ENCODE peak calls at places on chromosomes 11 and 22, in ten cellular contexts. O, F, T, R, H, E, N, A, L and I are unnamed samples. For H3K36me3, the result is how much of the 10 kb centered on the place peaks cover.

GRCh38 chr22:43777204-43777671 is 34.9 kb downstream of the EFCAB6 start:
- DNase-seq in T (peak), E (peak), N (peak), L (peak), O (peak), A (peak), R (peak), F (peak), H (no peak), I (peak)

GRCh38 chr22:27223317-27224177 is 566.2 kb downstream of the MIAT start:
- DNase-seq in L (peak), H (no peak), F (peak), T (peak), N (peak), O (peak), R (peak), E (no peak), A (no peak), I (peak)

GRCh38 chr22:38412435-38413084 is 42.4 kb downstream of the KCNJ4 start:
- DNase-seq in F (peak), A (no peak), T (no peak), H (no peak), N (no peak), L (no peak), E (no peak), R (no peak), O (no peak), I (no peak)

GRCh38 chr11:75479598-75479986 is 46.1 kb downstream of the GDPD5 start:
- DNase-seq in F (no peak), E (no peak), H (no peak), R (no peak), O (no peak), L (no peak), N (no peak), A (no peak), T (no peak), I (no peak)

GRCh38 chr22:29308148-29308790 is 1.8 kb downstream of the GAS2L1 start:
- DNase-seq in T (no peak), H (no peak), L (peak), O (no peak), R (no peak), A (no peak), F (no peak), N (no peak), E (no peak), I (no peak)

GRCh38 chr11:95503047-95503446 is 272.0 kb upstream of the SESN3 start:
- DNase-seq in T (peak), L (no peak), O (peak), F (peak), E (no peak), N (peak), H (no peak), A (no peak), R (no peak), I (peak)

GRCh38 chr11:12363373-12363772 is 14.0 kb upstream of the PARVA start:
- DNase-seq in T (no peak), F (no peak), R (no peak), E (no peak), O (no peak), H (no peak), N (no peak), L (no peak), A (no peak), I (no peak)

GRCh38 chr11:82089426-82089825 is 644.2 kb downstream of the FAM181B start:
- DNase-seq in A (no peak), H (no peak), N (no peak), F (no peak), R (no peak), O (no peak), L (no peak), T (no peak), E (no peak), I (no peak)

GRCh38 chr22:40224702-40225101 is 47.0 kb downstream of the TNRC6B start:
- DNase-seq in T (no peak), R (no peak), A (no peak), L (no peak), N (peak), E (no peak), H (no peak), F (no peak), O (peak), I (no peak)

GRCh38 chr11:59857444-59858434 is 8.5 kb downstream of the TCN1 start:
- DNase-seq in H (peak), O (peak), E (peak), T (no peak), F (peak), R (peak), N (no peak), A (peak), L (peak), I (no peak)

GRCh38 chr22:39750759-39751158 is 142.8 kb downstream of the ENTHD1 start:
- DNase-seq in R (no peak), A (no peak), H (no peak), E (no peak), L (no peak), T (no peak), O (no peak), F (no peak), N (peak), I (no peak)

GRCh38 chr22:34334893-34335292 is 414.6 kb upstream of the LARGE1 start:
- DNase-seq in N (no peak), R (no peak), T (no peak), A (no peak), H (no peak), L (no peak), E (no peak), O (no peak), F (no peak), I (no peak)

GRCh38 chr22:28410050-28410816 is 269.4 kb downstream of the TTC28 start:
- DNase-seq in O (peak), F (peak), H (no peak), E (peak), R (peak), A (no peak), T (peak), L (no peak), N (peak), I (peak)

GRCh38 chr11:117068303-117068860 is 29.8 kb downstream of the SIK3 start:
- DNase-seq in A (no peak), F (no peak), O (no peak), L (no peak), R (no peak), H (no peak), N (no peak), T (no peak), E (no peak), I (no peak)

GRCh38 chr22:43042101-43042780 is 27.3 kb upstream of the PACSIN2 start:
- DNase-seq in N (peak), O (peak), H (no peak), F (no peak), R (no peak), A (no peak), T (peak), E (no peak), L (peak), I (peak)

GRCh38 chr22:28815101-28815500 is 14.7 kb upstream of the XBP1 start:
- DNase-seq in A (no peak), F (no peak), R (no peak), L (no peak), N (no peak), E (no peak), O (no peak), H (no peak), T (no peak), I (no peak)

GRCh38 chr22:45516923-45517675 is 14.4 kb downstream of the FBLN1 start:
- DNase-seq in R (peak), T (peak), N (peak), F (peak), O (peak), H (no peak), L (peak), A (no peak), E (no peak), I (no peak)

GRCh38 chr11:13681470-13681869 is 13.0 kb downstream of the FAR1 start:
- DNase-seq in O (no peak), F (no peak), A (no peak), R (no peak), N (no peak), L (no peak), T (no peak), E (no peak), H (no peak), I (no peak)

GRCh38 chr22:30267382-30268302 is 991 bp upstream of the OSM start:
- DNase-seq in F (no peak), E (no peak), A (no peak), L (no peak), T (no peak), H (no peak), R (no peak), O (no peak), N (no peak), I (no peak)

GRCh38 chr11:67504023-67504949 is 877 bp downstream of the PITPNM1 start:
- DNase-seq in N (no peak), R (peak), O (no peak), L (peak), E (peak), H (no peak), T (peak), F (peak), A (no peak), I (peak)

GRCh38 chr11:2312232-2313042 is 10.6 kb downstream of the TSPAN32 start:
- DNase-seq in L (peak), R (peak), A (no peak), E (no peak), T (peak), F (peak), H (no peak), O (peak), N (peak), I (peak)

GRCh38 chr22:49405590-49405989 is 422.1 kb downstream of the BRD1 start:
- DNase-seq in L (no peak), T (no peak), H (no peak), F (no peak), R (no peak), E (no peak), N (no peak), A (no peak), O (no peak), I (no peak)

GRCh38 chr22:45867118-45867905 is 109.7 kb downstream of the WNT7B start:
- DNase-seq in N (no peak), L (no peak), E (no peak), F (peak), T (peak), R (peak), A (no peak), O (no peak), H (no peak), I (peak)

GRCh38 chr22:44884968-44885805 is 124.6 kb downstream of the PHF21B start:
- DNase-seq in R (no peak), H (no peak), E (no peak), F (no peak), A (no peak), N (no peak), T (no peak), O (no peak), L (no peak), I (no peak)

GRCh38 chr11:23021287-23021863 is 161.1 kb upstream of the CCDC179 start:
- DNase-seq in A (no peak), R (peak), H (no peak), N (peak), E (peak), O (peak), F (peak), L (no peak), T (peak), I (peak)

GRCh38 chr11:71499125-71499524 is 27.9 kb upstream of the KRTAP5-7 start:
- DNase-seq in T (no peak), A (no peak), E (no peak), F (no peak), H (no peak), L (no peak), R (peak), N (peak), O (peak), I (no peak)

GRCh38 chr11:86066606-86067229 is 2.2 kb downstream of the PICALM start:
- DNase-seq in O (no peak), A (no peak), T (no peak), N (no peak), H (no peak), L (no peak), F (peak), E (peak), R (no peak), I (peak)

GRCh38 chr11:126029805-126030204 is 32.9 kb downstream of the CDON start:
- DNase-seq in N (no peak), T (no peak), F (no peak), A (no peak), L (no peak), H (no peak), E (no peak), O (no peak), R (no peak), I (no peak)

GRCh38 chr22:50455201-50455600 is 19.6 kb downstream of the SBF1 start:
- DNase-seq in E (no peak), T (no peak), H (no peak), R (no peak), O (no peak), L (no peak), F (no peak), A (no peak), N (no peak), I (no peak)
- H3K36me3 ChIP-seq in E (under half), T (under half), H (under half), R (half or more), O (under half), L (under half), F (under half), A (under half), N (half or more), I (half or more)

DNA sequence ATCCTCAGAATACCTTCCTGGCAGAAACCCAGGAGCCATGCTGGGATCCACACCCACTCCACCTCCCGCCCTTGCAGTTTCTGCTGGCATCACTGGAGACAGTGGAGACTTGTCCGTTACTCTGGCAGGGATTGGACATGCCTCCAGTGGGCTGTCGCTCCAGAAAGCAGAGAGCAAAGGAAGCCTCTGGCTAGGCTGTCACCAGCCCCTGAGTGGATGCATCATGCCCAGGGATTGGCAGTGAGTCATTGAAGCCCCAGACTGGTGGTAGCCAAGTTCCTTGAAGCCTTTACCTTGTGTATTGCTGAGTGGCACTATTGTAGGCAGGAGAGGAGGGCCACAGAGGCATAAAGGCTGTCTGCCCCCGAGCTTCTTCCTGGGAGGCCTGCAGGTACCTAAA is 34.8 kb upstream of the E2F8 start:
- DNase-seq in N (no peak), A (peak), O (no peak), F (peak), T (no peak), E (no peak), L (peak), H (no peak), R (no peak), I (no peak)
- H3K9ac ChIP-seq in N (no peak), A (no peak), O (no peak), F (no peak), T (no peak), E (no peak), L (no peak), H (no peak), R (no peak), I (no peak)

DNA sequence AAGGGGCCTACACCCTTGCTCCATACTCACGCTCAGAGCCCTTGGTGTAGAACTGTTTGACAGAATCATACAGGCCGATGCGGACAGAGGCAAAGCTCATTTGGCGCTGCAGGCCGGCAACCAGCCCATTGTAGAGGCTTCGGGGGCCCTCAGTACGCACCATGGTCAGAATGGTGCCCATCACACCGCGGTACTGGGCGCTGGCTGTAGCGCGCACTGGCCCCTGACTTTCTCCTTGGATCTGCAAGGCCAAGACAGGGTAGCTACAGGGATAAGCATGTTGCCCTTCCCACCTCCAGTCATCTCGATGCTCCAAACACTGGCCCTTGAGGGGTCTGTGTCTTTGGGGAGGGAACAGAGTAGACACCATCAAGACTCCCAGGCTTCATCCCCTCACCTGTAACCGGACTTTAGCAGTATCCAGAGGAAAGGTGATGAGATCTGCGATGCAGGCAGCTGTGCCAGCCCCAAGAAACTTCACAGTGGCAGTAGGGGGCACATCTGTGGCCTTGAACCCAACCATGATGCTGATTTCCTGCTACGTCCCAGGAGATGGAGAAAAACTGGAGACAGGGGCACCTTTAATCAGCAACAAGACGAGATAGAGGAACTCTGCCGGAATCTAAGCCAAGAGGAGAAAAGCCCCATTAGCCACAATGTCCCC is 4.7 kb downstream of the UCP2 start:
- DNase-seq in L (no peak), R (no peak), O (no peak), N (no peak), A (no peak), E (no peak), T (no peak), F (no peak), H (no peak), I (no peak)
- H3K36me3 ChIP-seq in L (under half), R (under half), O (under half), N (under half), A (under half), E (under half), T (under half), F (under half), H (under half), I (half or more)

GRCh38 chr11:121592708-121593107 is 139.9 kb upstream of the SORL1-AS1 start:
- DNase-seq in N (peak), F (peak), A (no peak), E (peak), H (no peak), T (peak), L (no peak), O (no peak), R (peak), I (no peak)

GRCh38 chr11:121588747-121589146 is 136.0 kb upstream of the SORL1-AS1 start:
- DNase-seq in T (no peak), A (no peak), H (no peak), L (no peak), F (no peak), N (no peak), E (no peak), O (no peak), R (no peak), I (no peak)

GRCh38 chr11:121590772-121591404 is 138.1 kb upstream of the SORL1-AS1 start:
- DNase-seq in H (no peak), T (no peak), A (no peak), F (no peak), E (no peak), N (no peak), L (no peak), R (no peak), O (no peak), I (no peak)

GRCh38 chr11:121591405-121592033 is 138.8 kb upstream of the SORL1-AS1 start:
- DNase-seq in T (peak), F (peak), N (peak), R (peak), H (peak), A (peak), E (peak), O (peak), L (peak), I (peak)

DNA sequence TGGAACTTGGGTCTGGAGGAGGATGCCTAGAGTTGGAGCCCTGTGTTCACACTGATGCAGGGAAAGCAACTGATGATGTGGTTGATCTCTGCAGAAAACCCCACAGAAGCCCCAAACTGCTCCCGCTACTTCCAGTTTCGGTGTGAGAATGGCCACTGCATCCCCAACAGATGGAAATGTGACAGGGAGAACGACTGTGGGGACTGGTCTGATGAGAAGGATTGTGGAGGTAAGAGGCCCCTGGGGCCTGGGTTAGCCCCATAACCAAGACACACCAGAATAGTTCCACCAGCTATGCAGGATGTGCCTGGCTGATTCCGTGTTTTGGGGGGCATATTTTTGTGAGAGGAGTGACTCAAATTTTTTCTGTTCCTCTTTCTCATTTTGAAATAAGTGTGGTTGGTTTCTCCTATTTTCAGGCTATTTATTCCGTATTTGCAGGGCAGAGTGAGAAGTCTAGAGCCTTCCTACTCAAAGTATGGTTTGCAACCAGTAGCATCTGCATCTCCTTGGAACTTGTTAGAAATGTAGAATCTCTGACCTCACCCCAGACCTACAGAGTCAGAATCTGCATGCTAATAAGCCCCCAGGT is 137.3 kb upstream of the SORL1-AS1 start:
- DNase-seq in E (no peak), L (no peak), O (no peak), H (no peak), A (no peak), T (no peak), F (no peak), N (no peak), R (no peak), I (no peak)
- H3K9ac ChIP-seq in E (no peak), L (no peak), O (no peak), H (no peak), A (no peak), T (no peak), F (no peak), N (no peak), R (no peak), I (no peak)

DNA sequence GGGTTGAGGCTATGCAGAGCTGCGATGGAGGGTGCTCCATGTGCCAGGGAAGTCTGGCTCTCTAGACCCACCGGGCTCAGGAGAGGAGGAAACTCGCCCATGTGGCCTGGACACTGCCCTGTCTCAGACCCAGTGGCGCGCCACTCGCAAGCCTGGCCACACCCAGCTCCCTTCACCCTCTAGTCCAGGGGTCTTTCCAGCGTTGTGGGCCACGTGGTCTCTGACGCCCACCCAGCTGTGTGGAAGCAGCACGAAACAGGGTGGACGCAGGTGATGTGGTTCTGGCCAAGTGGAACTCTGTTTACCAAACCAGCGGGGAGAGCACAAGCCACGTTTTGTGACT is 28.2 kb downstream of the PPIL2 start:
- DNase-seq in A (no peak), T (no peak), F (no peak), L (no peak), E (no peak), O (no peak), N (no peak), H (no peak), R (no peak), I (no peak)
- H3K36me3 ChIP-seq in A (under half), T (under half), F (under half), L (under half), E (under half), O (under half), N (half or more), H (under half), R (half or more), I (under half)

GRCh38 chr22:20951932-20952380 is 15.1 kb upstream of the AIFM3 start:
- DNase-seq in O (no peak), T (no peak), E (no peak), F (no peak), L (no peak), A (no peak), R (no peak), N (no peak), H (no peak), I (no peak)
- H3K9ac ChIP-seq in O (no peak), T (no peak), E (no peak), F (no peak), L (no peak), A (no peak), R (no peak), N (no peak), H (no peak), I (no peak)

GRCh38 chr22:21684492-21685163 is 18.8 kb downstream of the PPIL2 start:
- DNase-seq in O (no peak), F (no peak), A (no peak), N (no peak), E (no peak), L (no peak), H (no peak), R (no peak), T (no peak), I (no peak)

GRCh38 chr22:21685164-21685513 is 19.3 kb downstream of the PPIL2 start:
- DNase-seq in T (no peak), R (no peak), O (no peak), H (no peak), A (no peak), E (no peak), F (no peak), L (no peak), N (no peak), I (no peak)

GRCh38 chr22:21681566-21682370 is 16.0 kb downstream of the PPIL2 start:
- DNase-seq in T (no peak), F (peak), E (no peak), N (no peak), O (no peak), R (no peak), A (no peak), L (no peak), H (no peak), I (no peak)

GRCh38 chr22:21682385-21683175 is 16.8 kb downstream of the PPIL2 start:
- DNase-seq in N (no peak), A (no peak), H (no peak), R (no peak), O (no peak), L (no peak), T (no peak), F (no peak), E (no peak), I (no peak)

GRCh38 chr22:21683401-21683811 is 17.6 kb downstream of the PPIL2 start:
- DNase-seq in R (no peak), E (no peak), O (no peak), N (no peak), F (no peak), A (no peak), H (no peak), L (no peak), T (no peak), I (no peak)
- H3K36me3 ChIP-seq in R (half or more), E (under half), O (under half), N (half or more), F (under half), A (under half), H (under half), L (under half), T (under half), I (half or more)